ENCODE peak calls at places on chromosomes 3 and 15, in five cellular contexts. M, D, G, B and H are unnamed samples.

GRCh38 chr15:68791431-68792283 is 29.0 kb downstream of the ANP32A start:
- DNase-seq in D (no peak), G (no peak), M (no peak), B (no peak), H (no peak)

GRCh38 chr3:123941150-123941941 is 19.7 kb downstream of the CCDC14 start:
- DNase-seq in D (no peak), G (no peak), M (no peak), B (no peak), H (no peak)

GRCh38 chr3:4302747-4303146 is 422 bp upstream of the SETMAR start:
- DNase-seq in M (no peak), D (no peak), G (no peak), B (no peak), H (peak; percentile 26)

GRCh38 chr3:8964436-8965370 is 1.4 kb upstream of the RAD18 start:
- DNase-seq in G (peak; percentile 47), D (no peak), M (no peak), B (no peak), H (peak; percentile 57)

GRCh38 chr3:159158213-159158612 is 356.4 kb downstream of the MFSD1 start:
- DNase-seq in B (no peak), G (no peak), M (no peak), D (no peak), H (no peak)

GRCh38 chr3:181564222-181564621 is 147.5 kb upstream of the SOX2 start:
- DNase-seq in D (no peak), G (no peak), M (no peak), B (no peak), H (no peak)

GRCh38 chr15:65258863-65259262 is 27.8 kb downstream of the PARP16 start:
- DNase-seq in M (no peak), B (no peak), G (no peak), D (no peak), H (no peak)

GRCh38 chr3:27614592-27614991 is 107.5 kb downstream of the EOMES start:
- DNase-seq in B (no peak), D (no peak), G (no peak), M (no peak), H (no peak)

GRCh38 chr3:32794487-32795308 is 23.1 kb upstream of the TRIM71 start:
- DNase-seq in D (no peak), B (no peak), G (no peak), M (no peak), H (no peak)

GRCh38 chr3:79726795-79727194 is 41.0 kb downstream of the ROBO1 start:
- DNase-seq in M (no peak), D (no peak), G (no peak), B (no peak), H (no peak)

GRCh38 chr3:169104972-169105371 is 558.5 kb downstream of the MECOM start:
- DNase-seq in D (no peak), B (no peak), M (no peak), G (no peak), H (no peak)

GRCh38 chr3:46905191-46905560 is 27.7 kb downstream of the PTH1R start:
- DNase-seq in M (no peak), G (no peak), D (no peak), B (no peak), H (no peak)

GRCh38 chr3:134904333-134904771 is 109.3 kb downstream of the EPHB1 start:
- DNase-seq in D (peak; percentile 52), G (no peak), B (no peak), M (no peak), H (no peak)

GRCh38 chr3:136919799-136920580 is 37.8 kb upstream of the IL20RB start:
- DNase-seq in M (no peak), B (no peak), G (no peak), D (no peak), H (no peak)

GRCh38 chr15:94266000-94266399 is 34.6 kb downstream of the MCTP2 start:
- DNase-seq in M (no peak), D (no peak), B (no peak), G (no peak), H (no peak)

GRCh38 chr3:14124223-14124614 is 451 bp downstream of the CHCHD4 start:
- DNase-seq in G (peak; percentile 57), D (peak; percentile 56), M (no peak), B (peak; percentile 76), H (peak; percentile 64)

GRCh38 chr3:87311309-87311708 is 34.9 kb upstream of the POU1F1 start:
- DNase-seq in M (no peak), B (no peak), D (no peak), G (no peak), H (no peak)

GRCh38 chr15:48406240-48406891 is 75.1 kb downstream of the DUT start:
- DNase-seq in M (no peak), B (no peak), G (no peak), D (no peak), H (peak; percentile 25)

GRCh38 chr3:147298511-147298982 is 107.8 kb downstream of the ZIC4 start:
- DNase-seq in G (peak; percentile 3), M (no peak), D (no peak), B (no peak), H (no peak)

GRCh38 chr15:51737538-51738305 is at the start of gene LYSMD2:
- DNase-seq in D (peak; percentile 75), G (peak; percentile 59), B (peak; percentile 89), M (no peak), H (peak; percentile 82)

GRCh38 chr3:196659901-196660351 is 20.4 kb downstream of the NRROS start:
- DNase-seq in B (no peak), G (no peak), M (no peak), D (no peak), H (no peak)

GRCh38 chr3:8080464-8080863 is 421.2 kb upstream of the LMCD1 start:
- DNase-seq in G (no peak), M (no peak), D (no peak), B (no peak), H (no peak)

GRCh38 chr15:80866936-80867335 is 87.8 kb downstream of the CEMIP start:
- DNase-seq in B (no peak), M (no peak), D (no peak), G (no peak), H (no peak)

GRCh38 chr3:66703501-66703900 is 202.7 kb upstream of the LRIG1 start:
- DNase-seq in G (no peak), D (no peak), M (no peak), B (no peak), H (no peak)

GRCh38 chr3:46699846-46700523 is 1.2 kb upstream of the TMIE start:
- DNase-seq in G (no peak), B (peak; percentile 71), M (no peak), D (no peak), H (peak; percentile 85)

GRCh38 chr15:50219820-50220219 is 37.8 kb downstream of the SLC27A2 start:
- DNase-seq in M (no peak), G (no peak), B (no peak), D (no peak), H (no peak)

GRCh38 chr3:4835616-4836043 is 143.6 kb upstream of the BHLHE40 start:
- DNase-seq in M (no peak), G (no peak), B (no peak), D (no peak), H (no peak)

GRCh38 chr3:135538123-135538522 is 427.4 kb upstream of the PPP2R3A start:
- DNase-seq in B (no peak), M (no peak), G (no peak), D (no peak), H (no peak)

GRCh38 chr3:17744693-17745092 is 2.3 kb upstream of the TBC1D5 start:
- DNase-seq in G (no peak), D (no peak), B (no peak), M (no peak), H (no peak)

GRCh38 chr3:17742092-17742836 is at the start of gene TBC1D5:
- DNase-seq in B (peak; percentile 95), D (peak; percentile 99), M (peak; percentile 65), G (peak; percentile 75), H (peak; percentile 97)

GRCh38 chr3:17743660-17743995 is 1.2 kb upstream of the TBC1D5 start:
- DNase-seq in M (no peak), G (no peak), D (no peak), B (no peak), H (no peak)

GRCh38 chr3:17741621-17742091 is 775 bp downstream of the TBC1D5 start:
- DNase-seq in G (no peak), M (no peak), D (no peak), B (no peak), H (no peak)

GRCh38 chr3:17742837-17743659 is 617 bp upstream of the TBC1D5 start:
- DNase-seq in M (no peak), B (no peak), G (peak; percentile 92), D (no peak), H (no peak)
- TF ChIP-seq POLR2A in M (no peak), B (peak; percentile 3), G (peak; percentile 65), D (no peak), H (no peak)

GRCh38 chr3:115147329-115148141 is 447 bp upstream of the ZBTB20 start:
- DNase-seq in D (peak; percentile 99), G (peak; percentile 86), B (peak; percentile 99), M (peak; percentile 100), H (peak; percentile 100)
- TF ChIP-seq POLR2A in D (peak; percentile 97), G (peak; percentile 73), B (peak; percentile 87), M (peak; percentile 80), H (peak; percentile 96)

DNA sequence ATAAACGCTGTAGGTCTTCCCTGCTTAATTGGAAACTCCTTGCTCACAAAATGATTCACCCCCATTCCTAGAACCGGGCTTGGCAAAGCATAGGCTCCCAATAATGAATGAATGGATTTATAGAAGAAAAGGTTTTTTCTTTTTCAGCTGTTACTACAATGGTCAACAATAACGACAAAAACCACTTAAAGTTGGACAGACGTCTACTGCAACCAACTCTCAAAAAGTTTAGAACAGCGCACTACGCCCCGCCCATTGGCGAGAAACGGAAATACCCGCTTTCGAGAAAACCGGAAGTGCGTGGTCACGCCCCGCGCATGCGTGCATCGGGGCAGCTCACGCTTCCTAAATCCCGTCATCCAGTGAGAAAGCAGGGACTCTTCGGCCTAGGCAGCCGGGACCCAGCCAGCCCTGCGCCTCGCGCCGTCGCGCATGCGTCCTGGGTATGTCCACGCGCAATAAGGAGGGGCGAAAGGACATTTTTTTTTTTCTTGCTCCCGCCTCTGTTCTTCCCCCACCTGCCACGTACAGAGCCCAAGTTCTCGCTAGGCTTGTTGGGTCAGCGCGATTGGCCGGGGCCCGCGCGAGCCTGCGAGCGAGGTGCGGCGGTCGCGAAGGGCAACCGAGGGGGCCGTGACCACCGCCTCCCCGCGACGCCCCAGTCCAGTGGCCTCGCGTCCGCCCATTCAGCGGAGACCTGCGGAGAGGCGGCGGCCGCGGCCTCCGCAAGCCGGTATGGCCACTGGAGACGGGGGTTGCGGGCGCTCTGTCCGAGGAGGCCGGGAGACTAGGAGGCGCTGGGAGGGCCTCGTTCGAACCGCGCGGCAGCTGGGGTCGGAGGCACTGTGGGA is at the start of gene TFG:
- DNase-seq in M (peak; percentile 80), B (peak; percentile 97), G (peak; percentile 98), D (peak; percentile 98), H (peak; percentile 99)
- TF ChIP-seq POLR2A in M (peak; percentile 89), B (peak; percentile 73), G (peak; percentile 62), D (peak; percentile 84), H (peak; percentile 83)

GRCh38 chr15:43510230-43511011 is 7.0 kb upstream of the MAP1A start:
- DNase-seq in M (peak; percentile 90), G (peak; percentile 80), B (peak; percentile 99), D (peak; percentile 99), H (peak; percentile 99)
- TF ChIP-seq POLR2A in M (peak; percentile 54), G (peak; percentile 33), B (peak; percentile 80), D (peak; percentile 62), H (peak; percentile 54)